ENCODE peak calls at places on chromosomes 7 and 10, in five cellular contexts. P, V, J, B and W are unnamed samples.
A peak's percentile ranks its signal among the peaks of the same experiment; 100 is the strongest.

GRCh38 chr10:43251664-43252165 is 15.2 kb downstream of the RASGEF1A start:
- DNase-seq in V (no peak), P (peak; percentile 11), J (no peak), B (no peak), W (no peak)

GRCh38 chr7:28815928-28816373 is 142.2 kb downstream of the TRIL start:
- DNase-seq in P (no peak), V (no peak), J (no peak), B (no peak), W (no peak)

GRCh38 chr10:129766611-129767550 is 197.2 kb downstream of the EBF3 start:
- DNase-seq in V (no peak), J (no peak), P (peak; percentile 12), B (no peak), W (no peak)

GRCh38 chr10:90849956-90850749 is 7.7 kb downstream of the HTR7 start:
- DNase-seq in J (no peak), P (no peak), B (peak; percentile 43), V (peak; percentile 48), W (no peak)

GRCh38 chr10:49644035-49644345 is 30.2 kb downstream of the CHAT start:
- DNase-seq in P (no peak), B (no peak), V (no peak), J (no peak), W (no peak)

GRCh38 chr7:85001493-85002345 is 185.1 kb downstream of the SEMA3D start:
- DNase-seq in B (no peak), P (no peak), J (no peak), V (no peak), W (no peak)

GRCh38 chr10:69069090-69070042 is 18.5 kb upstream of the SRGN start:
- DNase-seq in J (no peak), P (no peak), B (no peak), V (no peak), W (no peak)

GRCh38 chr10:33111652-33112051 is 153.6 kb upstream of the ITGB1 start:
- DNase-seq in V (no peak), J (no peak), P (no peak), B (no peak), W (no peak)

GRCh38 chr10:72692897-72693598 is 1.1 kb downstream of the MCU start:
- DNase-seq in J (no peak), V (no peak), B (peak; percentile 36), P (peak; percentile 61), W (no peak)

GRCh38 chr10:11017575-11018425 is at the start of gene CELF2:
- DNase-seq in V (no peak), B (no peak), P (peak; percentile 79), J (peak; percentile 76), W (no peak)

GRCh38 chr10:110912374-110912773 is 6.6 kb downstream of the BBIP1 start:
- DNase-seq in P (no peak), B (peak; percentile 50), J (no peak), V (peak; percentile 31), W (no peak)

GRCh38 chr10:62681211-62681940 is 123.1 kb upstream of the ADO start:
- DNase-seq in B (no peak), V (peak; percentile 6), P (no peak), J (no peak), W (peak; percentile 4)

GRCh38 chr10:133004478-133004877 is 62.1 kb upstream of the CFAP46 start:
- DNase-seq in B (no peak), V (no peak), J (no peak), P (no peak), W (no peak)

GRCh38 chr10:5591336-5591824 is 66.6 kb downstream of the CALML3 start:
- DNase-seq in B (no peak), J (peak; percentile 21), V (no peak), P (no peak), W (no peak)

GRCh38 chr7:92246363-92247101 is 758 bp downstream of the ANKIB1 start:
- DNase-seq in P (peak; percentile 44), B (peak; percentile 19), V (no peak), J (peak; percentile 42), W (no peak)

GRCh38 chr10:124356706-124357582 is 61.8 kb downstream of the OAT start:
- DNase-seq in B (peak; percentile 16), J (no peak), P (no peak), V (no peak), W (no peak)

GRCh38 chr10:84007482-84007881 is 131.8 kb upstream of the GHITM start:
- DNase-seq in B (no peak), V (no peak), J (no peak), P (no peak), W (no peak)

GRCh38 chr7:94323872-94324271 is 70.8 kb upstream of the COL1A2 start:
- DNase-seq in B (no peak), V (no peak), J (no peak), P (no peak), W (no peak)

GRCh38 chr7:11923376-11923922 is 91.5 kb upstream of the THSD7A start:
- DNase-seq in V (no peak), P (no peak), B (peak; percentile 57), J (no peak), W (no peak)

GRCh38 chr10:58752665-58753064 is 240.0 kb downstream of the BICC1 start:
- DNase-seq in P (no peak), B (no peak), V (no peak), J (no peak), W (no peak)

GRCh38 chr10:119023553-119023868 is 6.0 kb upstream of the NANOS1 start:
- DNase-seq in J (no peak), P (no peak), B (no peak), V (no peak), W (no peak)

GRCh38 chr7:123747620-123748141 is 1.1 kb downstream of the WASL start:
- DNase-seq in J (peak; percentile 52), B (peak; percentile 79), V (peak; percentile 86), P (peak; percentile 81), W (peak; percentile 75)

GRCh38 chr10:65793738-65794425 is 1132.0 kb upstream of the LRRTM3 start:
- DNase-seq in B (peak; percentile 40), J (no peak), V (no peak), P (peak; percentile 65), W (no peak)

GRCh38 chr7:28054531-28055160 is 125.9 kb downstream of the JAZF1 start:
- DNase-seq in B (no peak), P (no peak), V (no peak), J (no peak), W (no peak)

GRCh38 chr10:34262965-34263364 is 552.1 kb downstream of the PARD3 start:
- DNase-seq in V (no peak), J (no peak), B (peak; percentile 71), P (no peak), W (peak; percentile 13)
- TF ChIP-seq CTCF in V (peak; percentile 55), J (no peak), B (peak; percentile 96), P (no peak), W (peak; percentile 37)

DNA sequence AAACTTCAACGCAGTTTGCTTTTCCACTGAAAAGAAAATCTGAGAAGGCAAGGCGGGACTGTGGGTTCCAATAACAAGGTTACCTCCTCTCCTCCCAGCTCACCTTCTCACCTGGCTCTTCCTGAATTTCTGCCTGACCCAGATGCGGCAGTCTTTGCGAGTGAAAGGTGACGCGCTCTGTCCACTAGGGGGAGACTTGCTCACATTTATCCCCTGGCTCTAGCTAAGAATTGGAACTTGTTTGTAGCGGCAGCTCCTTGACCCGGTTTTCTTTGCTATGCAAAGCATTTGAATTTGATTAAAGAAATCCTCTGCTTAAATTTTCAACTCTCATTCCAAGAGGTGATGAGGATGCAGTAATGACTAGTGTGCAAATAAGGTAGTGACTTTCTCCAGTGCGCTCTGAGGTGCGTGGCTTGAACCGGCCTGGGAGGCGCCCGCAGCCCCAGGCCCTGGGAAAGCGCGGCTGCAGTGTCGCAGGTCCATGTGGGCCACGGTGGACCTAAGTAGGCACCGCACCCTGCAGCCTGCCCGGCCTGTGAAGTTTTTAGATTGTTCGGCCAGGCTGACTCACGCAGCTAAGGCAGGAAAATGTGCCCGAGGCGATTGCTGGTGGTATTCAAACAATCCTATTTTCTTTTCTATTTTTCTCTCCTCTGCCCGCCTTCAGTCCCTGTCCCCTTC is 336.9 kb upstream of the NPSR1 start:
- DNase-seq in B (peak; percentile 74), V (peak; percentile 66), J (peak; percentile 63), P (peak; percentile 67), W (peak; percentile 35)
- H3K4me3 ChIP-seq in B (peak overlapping the region; percentile 36), V (peak overlapping the region; percentile 39), J (no peak overlapping the region), P (no peak overlapping the region), W (peak overlapping the region; percentile 26)

GRCh38 chr10:53401536-53401935 is 629.0 kb upstream of the MBL2 start:
- DNase-seq in V (no peak), B (no peak), J (no peak), P (no peak), W (no peak)

GRCh38 chr10:53402594-53402993 is 630.0 kb upstream of the MBL2 start:
- DNase-seq in P (no peak), B (no peak), V (no peak), J (no peak), W (no peak)

GRCh38 chr10:53406532-53406931 is 633.9 kb upstream of the MBL2 start:
- DNase-seq in B (no peak), P (no peak), J (no peak), V (peak; percentile 10), W (no peak)

GRCh38 chr10:53403688-53404087 is 631.1 kb upstream of the MBL2 start:
- DNase-seq in V (peak; percentile 42), B (peak; percentile 37), J (peak; percentile 39), P (peak; percentile 31), W (peak; percentile 83)
- TF ChIP-seq CTCF in V (no peak), B (no peak), J (no peak), P (no peak), W (no peak)

GRCh38 chr7:3117488-3118228 is 74.0 kb upstream of the CARD11 start:
- DNase-seq in J (no peak), V (no peak), P (no peak), B (no peak), W (no peak)
- H3K4me3 ChIP-seq in J (no peak overlapping the region), V (no peak overlapping the region), P (no peak overlapping the region), B (no peak overlapping the region), W (no peak overlapping the region)

GRCh38 chr10:97539523-97540200 is 32.9 kb upstream of the ANKRD2 start:
- DNase-seq in P (no peak), B (peak; percentile 20), J (peak; percentile 72), V (peak; percentile 70), W (no peak)
- TF ChIP-seq CTCF in P (no peak), B (peak; percentile 15), J (no peak), V (peak; percentile 56), W (peak; percentile 39)

DNA sequence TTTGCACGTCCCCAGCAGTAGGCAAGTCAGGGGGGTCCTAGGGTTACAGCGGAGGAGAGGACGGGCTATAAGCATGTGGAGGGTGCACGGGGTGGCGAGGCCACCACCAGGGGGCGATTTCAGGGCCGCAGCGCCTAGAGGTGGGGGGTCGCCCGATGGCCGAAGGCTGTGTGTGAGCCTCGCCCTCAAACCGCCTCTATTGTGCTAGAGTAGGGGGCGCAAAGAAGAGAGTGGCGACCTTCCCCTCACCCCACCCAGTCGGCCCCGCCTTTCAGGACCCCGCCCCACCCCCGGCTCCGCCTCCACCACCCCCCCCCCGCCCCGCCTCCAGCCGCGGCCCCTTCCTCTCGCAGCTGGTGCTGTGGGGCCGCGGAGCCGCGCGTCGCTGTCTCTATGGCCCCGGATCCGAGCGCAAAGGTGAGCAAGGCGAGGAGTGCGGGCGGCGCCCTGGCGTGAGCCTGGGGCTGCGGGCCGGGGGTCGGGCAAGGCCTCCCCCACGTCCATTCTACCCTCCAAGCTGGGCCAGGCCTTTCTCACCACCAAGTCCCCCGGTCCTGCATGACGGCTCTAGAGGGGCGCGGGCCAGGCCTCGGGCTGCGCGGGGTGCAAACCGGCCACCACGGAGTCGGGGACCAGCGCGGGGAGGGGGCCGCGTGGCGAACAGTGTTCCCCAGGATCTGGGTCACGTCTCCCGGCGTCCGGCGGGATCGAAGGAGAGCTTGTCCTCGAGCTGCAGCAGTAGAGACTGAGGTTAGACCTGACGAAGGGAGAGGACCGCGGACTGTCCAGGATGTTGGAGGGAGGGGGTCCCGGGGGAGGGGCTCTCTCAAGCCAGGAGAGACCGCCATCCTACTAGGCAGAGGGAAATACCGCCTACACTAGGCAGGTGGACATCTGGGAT is at the start of gene SEMA4G:
- DNase-seq in J (peak; percentile 78), B (peak; percentile 34), P (peak; percentile 62), V (peak; percentile 16), W (no peak)
- H3K4me3 ChIP-seq in J (peak within 1 kb of the TSS; percentile 76), B (peak within 1 kb of the TSS; percentile 77), P (peak within 1 kb of the TSS; percentile 85), V (peak within 1 kb of the TSS; percentile 62), W (peak within 1 kb of the TSS; percentile 59)

GRCh38 chr10:7218974-7219373 is 191.9 kb downstream of the SFMBT2 start:
- DNase-seq in P (no peak), J (no peak), B (peak; percentile 6), V (no peak), W (peak; percentile 0)
- TF ChIP-seq CTCF in P (no peak), J (no peak), B (peak; percentile 24), V (no peak), W (peak; percentile 14)